ENCODE peak calls at places on chromosomes 5 and 9, in five cellular contexts. U is cortex of kidney, L is NCI-H2081, K is EL, R is fibroblast of the conjunctiva. E is an unnamed sample.

GRCh38 chr5:73776405-73776804 is 150.4 kb downstream of the ARHGEF28 start:
- DNase-seq in U (no peak), L (no peak), K (no peak), R (no peak), E (no peak)

GRCh38 chr9:13744233-13744954 is 464.9 kb upstream of the MPDZ start:
- DNase-seq in U (no peak), L (peak; percentile 24), K (no peak), R (no peak), E (no peak)

GRCh38 chr9:82757921-82758320 is 305.0 kb downstream of the RASEF start:
- DNase-seq in U (no peak), L (no peak), K (no peak), R (no peak), E (no peak)

GRCh38 chr9:33221568-33221884 is 18.4 kb upstream of the SPINK4 start:
- DNase-seq in U (no peak), L (no peak), K (no peak), R (no peak), E (no peak)

GRCh38 chr5:31193026-31193425 is 460 bp upstream of the CDH6 start:
- DNase-seq in U (no peak), L (peak; percentile 27), K (no peak), R (no peak), E (no peak)

GRCh38 chr9:14434971-14435718 is 121.2 kb upstream of the NFIB start:
- DNase-seq in U (no peak), L (no peak), K (no peak), R (no peak), E (no peak)

GRCh38 chr5:173328896-173329369 is 719 bp upstream of the STC2 start:
- DNase-seq in U (no peak), L (no peak), K (peak; percentile 84), R (no peak), E (no peak)

GRCh38 chr5:114360816-114361723 is 800 bp upstream of the KCNN2 start:
- DNase-seq in U (no peak), L (peak; percentile 50), K (peak; percentile 20), R (no peak), E (peak; percentile 69)

GRCh38 chr5:158492850-158493249 is 606.9 kb downstream of the EBF1 start:
- DNase-seq in U (no peak), L (no peak), K (peak; percentile 45), R (no peak), E (no peak)

GRCh38 chr5:94197970-94198369 is 420.4 kb downstream of the KIAA0825 start:
- DNase-seq in U (no peak), L (no peak), K (peak; percentile 48), R (no peak), E (no peak)

GRCh38 chr9:81312346-81312745 is 377.0 kb downstream of the TLE1 start:
- DNase-seq in U (no peak), L (no peak), K (no peak), R (no peak), E (no peak)

GRCh38 chr9:133787749-133788015 is 49.5 kb upstream of the SARDH start:
- DNase-seq in U (no peak), L (no peak), K (peak; percentile 20), R (no peak), E (no peak)

GRCh38 chr5:67617051-67617450 is 420.5 kb upstream of the CD180 start:
- DNase-seq in U (no peak), L (peak; percentile 18), K (no peak), R (no peak), E (no peak)

E was measured in neural crest cell.